ENCODE peak calls at places on chromosomes 5 and 9, in four cellular contexts. M is psoas muscle; Z is astrocyte of the spinal cord; O is activated effector memory CD4-positive, alpha-beta T cell treated with Interleukin-2 at 50 U/mL for 16 hours. P is an unnamed sample.

GRCh38 chr5:17928571-17928970 is 294.3 kb downstream of the TAF11L14 start:
- DNase-seq in M (peak; percentile 44), Z (peak; percentile 18), O (no peak), P (no peak)

GRCh38 chr5:10793785-10794184 is 32.8 kb upstream of the DAP start:
- DNase-seq in M (no peak), Z (peak; percentile 6), O (no peak), P (no peak)

GRCh38 chr9:110710420-110710819 is 41.8 kb downstream of the MUSK start:
- DNase-seq in M (no peak), Z (no peak), O (no peak), P (no peak)

GRCh38 chr9:89418882-89419641 is 78.9 kb downstream of the SEMA4D start:
- DNase-seq in M (no peak), Z (no peak), O (peak; percentile 72), P (no peak)

GRCh38 chr9:13993482-13994267 is 320.3 kb downstream of the NFIB start:
- DNase-seq in M (no peak), Z (no peak), O (no peak), P (no peak)

GRCh38 chr9:114382951-114383865 is 4.6 kb downstream of the AKNA start:
- DNase-seq in M (no peak), Z (peak; percentile 30), O (peak; percentile 40), P (peak; percentile 78)

GRCh38 chr9:84397822-84398221 is 57.3 kb upstream of the SLC28A3 start:
- DNase-seq in M (no peak), Z (peak; percentile 67), O (no peak), P (peak; percentile 55)

GRCh38 chr5:150411245-150411979 is 1.3 kb downstream of the CD74 start:
- DNase-seq in M (peak; percentile 39), Z (no peak), O (peak; percentile 45), P (no peak)